ENCODE peak calls at places on chromosome 21, in eight cellular contexts. One of them, this sample, is unnamed.

GRCh38 chr21:45959182-45959581 is 22.4 kb upstream of the COL6A1 start:
- DNase-seq in cardiac muscle cell: no peak
- DNase-seq in fibroblast of lung: no peak
- DNase-seq in adrenal gland: no peak
- DNase-seq in osteocyte: no peak
- DNase-seq in H9: no peak
- DNase-seq in epithelial cell of esophagus: no peak
- DNase-seq in Calu3: no peak
- DNase-seq in this sample: no peak

GRCh38 chr21:44940116-44940631 is 345 bp downstream of the SLX9 start:
- DNase-seq in adrenal gland: no peak
- DNase-seq in osteocyte: no peak
- DNase-seq in Calu3: peak
- DNase-seq in fibroblast of lung: no peak
- DNase-seq in epithelial cell of esophagus: no peak
- DNase-seq in H9: peak
- DNase-seq in cardiac muscle cell: peak
- DNase-seq in this sample: no peak

GRCh38 chr21:37266515-37267221 is 466 bp downstream of the VPS26C start:
- DNase-seq in H9: no peak
- DNase-seq in adrenal gland: no peak
- DNase-seq in epithelial cell of esophagus: no peak
- DNase-seq in osteocyte: no peak
- DNase-seq in Calu3: peak
- DNase-seq in cardiac muscle cell: peak
- DNase-seq in fibroblast of lung: peak
- DNase-seq in this sample: peak

GRCh38 chr21:16193758-16194606 is 464.2 kb downstream of the USP25 start:
- DNase-seq in H9: peak
- DNase-seq in epithelial cell of esophagus: peak
- DNase-seq in osteocyte: peak
- DNase-seq in fibroblast of lung: peak
- DNase-seq in Calu3: peak
- DNase-seq in adrenal gland: peak
- DNase-seq in cardiac muscle cell: peak
- DNase-seq in this sample: peak

GRCh38 chr21:38691626-38692025 is 114.1 kb upstream of the ETS2 start:
- DNase-seq in H9: no peak
- DNase-seq in cardiac muscle cell: no peak
- DNase-seq in adrenal gland: no peak
- DNase-seq in osteocyte: no peak
- DNase-seq in fibroblast of lung: no peak
- DNase-seq in Calu3: no peak
- DNase-seq in epithelial cell of esophagus: no peak
- DNase-seq in this sample: no peak

GRCh38 chr21:31326478-31327247 is 17.4 kb downstream of the TIAM1 start:
- DNase-seq in cardiac muscle cell: no peak
- DNase-seq in fibroblast of lung: peak
- DNase-seq in adrenal gland: no peak
- DNase-seq in H9: no peak
- DNase-seq in epithelial cell of esophagus: no peak
- DNase-seq in osteocyte: no peak
- DNase-seq in Calu3: no peak
- DNase-seq in this sample: no peak

GRCh38 chr21:25934130-25934529 is 199.4 kb downstream of the GABPA start:
- DNase-seq in adrenal gland: no peak
- DNase-seq in H9: no peak
- DNase-seq in osteocyte: no peak
- DNase-seq in epithelial cell of esophagus: no peak
- DNase-seq in fibroblast of lung: peak
- DNase-seq in cardiac muscle cell: no peak
- DNase-seq in Calu3: peak
- DNase-seq in this sample: no peak

GRCh38 chr21:44966135-44967081 is 26.6 kb downstream of the SLX9 start:
- DNase-seq in H9: no peak
- DNase-seq in adrenal gland: no peak
- DNase-seq in osteocyte: no peak
- DNase-seq in epithelial cell of esophagus: no peak
- DNase-seq in Calu3: no peak
- DNase-seq in fibroblast of lung: no peak
- DNase-seq in cardiac muscle cell: no peak
- DNase-seq in this sample: no peak

GRCh38 chr21:23939369-23940065 is 1667.8 kb downstream of the MRPL39 start:
- DNase-seq in H9: no peak
- DNase-seq in adrenal gland: no peak
- DNase-seq in epithelial cell of esophagus: no peak
- DNase-seq in fibroblast of lung: no peak
- DNase-seq in osteocyte: no peak
- DNase-seq in Calu3: no peak
- DNase-seq in cardiac muscle cell: no peak
- DNase-seq in this sample: no peak

GRCh38 chr21:23936991-23937390 is 1670.3 kb downstream of the MRPL39 start:
- DNase-seq in epithelial cell of esophagus: no peak
- DNase-seq in Calu3: no peak
- DNase-seq in osteocyte: no peak
- DNase-seq in H9: no peak
- DNase-seq in adrenal gland: no peak
- DNase-seq in cardiac muscle cell: no peak
- DNase-seq in fibroblast of lung: no peak
- DNase-seq in this sample: no peak

GRCh38 chr21:23930565-23930964 is 1676.7 kb downstream of the MRPL39 start:
- DNase-seq in Calu3: no peak
- DNase-seq in adrenal gland: no peak
- DNase-seq in fibroblast of lung: no peak
- DNase-seq in H9: no peak
- DNase-seq in cardiac muscle cell: no peak
- DNase-seq in osteocyte: no peak
- DNase-seq in epithelial cell of esophagus: no peak
- DNase-seq in this sample: no peak

GRCh38 chr21:23936224-23936623 is 1671.1 kb downstream of the MRPL39 start:
- DNase-seq in adrenal gland: no peak
- DNase-seq in fibroblast of lung: peak
- DNase-seq in H9: no peak
- DNase-seq in epithelial cell of esophagus: no peak
- DNase-seq in Calu3: no peak
- DNase-seq in osteocyte: no peak
- DNase-seq in cardiac muscle cell: peak
- DNase-seq in this sample: no peak
- TF ChIP-seq CTCF in adrenal gland: peak
- TF ChIP-seq CTCF in fibroblast of lung: no peak
- TF ChIP-seq CTCF in H9: peak
- TF ChIP-seq CTCF in epithelial cell of esophagus: no peak
- TF ChIP-seq CTCF in Calu3: no peak
- TF ChIP-seq CTCF in osteocyte: no peak
- TF ChIP-seq CTCF in cardiac muscle cell: no peak
- TF ChIP-seq CTCF in this sample: no peak

GRCh38 chr21:33945652-33946270 is 30.2 kb upstream of the ATP5PO start:
- DNase-seq in epithelial cell of esophagus: peak
- DNase-seq in osteocyte: no peak
- DNase-seq in fibroblast of lung: no peak
- DNase-seq in H9: no peak
- DNase-seq in cardiac muscle cell: no peak
- DNase-seq in adrenal gland: no peak
- DNase-seq in Calu3: no peak
- DNase-seq in this sample: no peak

GRCh38 chr21:33948096-33948950 is 32.7 kb upstream of the ATP5PO start:
- DNase-seq in epithelial cell of esophagus: peak
- DNase-seq in H9: peak
- DNase-seq in Calu3: peak
- DNase-seq in fibroblast of lung: peak
- DNase-seq in osteocyte: peak
- DNase-seq in cardiac muscle cell: peak
- DNase-seq in adrenal gland: peak
- DNase-seq in this sample: peak

GRCh38 chr21:33948951-33949444 is 33.4 kb upstream of the ATP5PO start:
- DNase-seq in osteocyte: peak
- DNase-seq in Calu3: no peak
- DNase-seq in adrenal gland: no peak
- DNase-seq in epithelial cell of esophagus: no peak
- DNase-seq in cardiac muscle cell: no peak
- DNase-seq in fibroblast of lung: no peak
- DNase-seq in H9: no peak
- DNase-seq in this sample: no peak

GRCh38 chr21:33949516-33950424 is 34.2 kb upstream of the ATP5PO start:
- DNase-seq in fibroblast of lung: no peak
- DNase-seq in cardiac muscle cell: no peak
- DNase-seq in osteocyte: peak
- DNase-seq in Calu3: no peak
- DNase-seq in adrenal gland: no peak
- DNase-seq in epithelial cell of esophagus: no peak
- DNase-seq in H9: no peak
- DNase-seq in this sample: no peak

DNA sequence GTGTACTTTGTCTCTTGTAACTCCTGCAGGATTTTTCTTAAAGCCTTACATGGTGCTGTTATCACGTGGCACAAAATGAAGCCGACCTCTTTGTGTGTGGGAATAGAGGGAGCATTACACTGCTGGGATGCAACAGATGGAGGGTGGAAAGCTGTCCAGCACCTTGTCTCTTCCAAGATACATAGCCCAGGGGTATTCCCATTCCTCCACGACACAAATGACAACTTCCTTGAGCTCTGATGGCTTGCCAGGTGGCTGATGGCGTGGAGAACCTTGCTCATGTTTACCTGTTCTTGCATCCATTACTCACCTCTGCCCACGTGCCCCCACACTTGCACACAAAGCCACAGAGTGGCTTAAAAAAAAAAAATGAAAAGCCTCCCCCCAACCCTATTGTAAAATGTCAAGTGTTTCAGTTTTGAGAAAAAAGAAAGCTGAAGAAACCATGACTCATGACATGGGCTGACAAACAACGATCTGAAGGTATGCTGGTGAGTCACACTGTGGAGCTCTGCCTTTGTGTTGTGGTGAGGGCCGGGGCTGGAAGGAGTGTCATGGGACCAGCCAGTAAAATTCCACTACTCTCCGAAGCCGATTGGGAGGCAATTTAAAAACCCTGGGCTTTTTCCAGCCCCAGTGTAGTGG is 32.0 kb upstream of the ATP5PO start:
- DNase-seq in fibroblast of lung: peak
- DNase-seq in osteocyte: peak
- DNase-seq in cardiac muscle cell: peak
- DNase-seq in H9: peak
- DNase-seq in adrenal gland: peak
- DNase-seq in epithelial cell of esophagus: peak
- DNase-seq in Calu3: peak
- DNase-seq in this sample: peak
- TF ChIP-seq CTCF in fibroblast of lung: no peak
- TF ChIP-seq CTCF in osteocyte: no peak
- TF ChIP-seq CTCF in cardiac muscle cell: no peak
- TF ChIP-seq CTCF in H9: no peak
- TF ChIP-seq CTCF in adrenal gland: no peak
- TF ChIP-seq CTCF in epithelial cell of esophagus: no peak
- TF ChIP-seq CTCF in Calu3: no peak
- TF ChIP-seq CTCF in this sample: no peak

GRCh38 chr21:27365394-27365793 is 398.5 kb upstream of the ADAMTS5 start:
- DNase-seq in adrenal gland: no peak
- DNase-seq in Calu3: no peak
- DNase-seq in fibroblast of lung: peak
- DNase-seq in H9: no peak
- DNase-seq in epithelial cell of esophagus: peak
- DNase-seq in osteocyte: no peak
- DNase-seq in cardiac muscle cell: no peak
- DNase-seq in this sample: peak

GRCh38 chr21:27363719-27364479 is 397.0 kb upstream of the ADAMTS5 start:
- DNase-seq in fibroblast of lung: no peak
- DNase-seq in cardiac muscle cell: no peak
- DNase-seq in osteocyte: no peak
- DNase-seq in epithelial cell of esophagus: no peak
- DNase-seq in adrenal gland: no peak
- DNase-seq in Calu3: no peak
- DNase-seq in H9: no peak
- DNase-seq in this sample: no peak

GRCh38 chr21:27359141-27359540 is 392.3 kb upstream of the ADAMTS5 start:
- DNase-seq in fibroblast of lung: peak
- DNase-seq in cardiac muscle cell: no peak
- DNase-seq in osteocyte: no peak
- DNase-seq in H9: no peak
- DNase-seq in epithelial cell of esophagus: no peak
- DNase-seq in Calu3: no peak
- DNase-seq in adrenal gland: no peak
- DNase-seq in this sample: peak

GRCh38 chr21:27366846-27367245 is 400.0 kb upstream of the ADAMTS5 start:
- DNase-seq in fibroblast of lung: no peak
- DNase-seq in Calu3: no peak
- DNase-seq in osteocyte: no peak
- DNase-seq in epithelial cell of esophagus: no peak
- DNase-seq in adrenal gland: no peak
- DNase-seq in cardiac muscle cell: no peak
- DNase-seq in H9: no peak
- DNase-seq in this sample: peak

DNA sequence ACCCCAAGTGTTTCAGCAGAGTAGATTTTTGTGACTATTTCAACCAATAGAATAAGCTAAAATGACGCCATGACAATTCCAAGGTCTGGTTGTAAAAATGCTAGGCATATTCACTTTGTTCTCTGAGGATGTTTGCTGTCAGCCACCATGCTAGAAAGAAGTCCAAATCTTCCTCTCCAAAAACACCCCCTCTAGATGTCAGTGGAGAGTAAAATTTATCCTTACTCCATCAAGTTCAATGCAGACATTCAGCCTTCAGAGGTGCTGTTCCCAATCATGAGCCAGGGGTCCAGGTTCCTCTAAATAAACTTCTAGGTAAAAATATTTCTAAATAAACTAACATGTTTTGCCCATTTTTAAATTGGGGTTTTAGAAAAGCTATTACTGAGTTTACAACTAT is 395.4 kb upstream of the ADAMTS5 start:
- DNase-seq in H9: no peak
- DNase-seq in epithelial cell of esophagus: peak
- DNase-seq in osteocyte: no peak
- DNase-seq in Calu3: no peak
- DNase-seq in fibroblast of lung: no peak
- DNase-seq in adrenal gland: no peak
- DNase-seq in cardiac muscle cell: no peak
- DNase-seq in this sample: no peak
- TF ChIP-seq CTCF in H9: peak
- TF ChIP-seq CTCF in epithelial cell of esophagus: peak
- TF ChIP-seq CTCF in osteocyte: no peak
- TF ChIP-seq CTCF in Calu3: no peak
- TF ChIP-seq CTCF in fibroblast of lung: no peak
- TF ChIP-seq CTCF in adrenal gland: no peak
- TF ChIP-seq CTCF in cardiac muscle cell: peak
- TF ChIP-seq CTCF in this sample: peak

GRCh38 chr21:43728467-43729390 is 9.8 kb downstream of the PDXK start:
- DNase-seq in Calu3: peak
- DNase-seq in cardiac muscle cell: peak
- DNase-seq in fibroblast of lung: peak
- DNase-seq in epithelial cell of esophagus: peak
- DNase-seq in osteocyte: peak
- DNase-seq in adrenal gland: peak
- DNase-seq in H9: peak
- DNase-seq in this sample: peak

GRCh38 chr21:43731476-43731875 is 12.5 kb downstream of the PDXK start:
- DNase-seq in H9: no peak
- DNase-seq in adrenal gland: no peak
- DNase-seq in Calu3: no peak
- DNase-seq in osteocyte: no peak
- DNase-seq in epithelial cell of esophagus: no peak
- DNase-seq in fibroblast of lung: no peak
- DNase-seq in cardiac muscle cell: no peak
- DNase-seq in this sample: no peak

GRCh38 chr21:43726686-43727570 is 8.0 kb downstream of the PDXK start:
- DNase-seq in Calu3: peak
- DNase-seq in H9: no peak
- DNase-seq in osteocyte: no peak
- DNase-seq in adrenal gland: peak
- DNase-seq in cardiac muscle cell: no peak
- DNase-seq in fibroblast of lung: no peak
- DNase-seq in epithelial cell of esophagus: no peak
- DNase-seq in this sample: no peak

GRCh38 chr21:43723648-43724047 is 4.7 kb downstream of the PDXK start:
- DNase-seq in osteocyte: no peak
- DNase-seq in H9: no peak
- DNase-seq in epithelial cell of esophagus: no peak
- DNase-seq in adrenal gland: no peak
- DNase-seq in fibroblast of lung: no peak
- DNase-seq in cardiac muscle cell: no peak
- DNase-seq in Calu3: no peak
- DNase-seq in this sample: no peak

DNA sequence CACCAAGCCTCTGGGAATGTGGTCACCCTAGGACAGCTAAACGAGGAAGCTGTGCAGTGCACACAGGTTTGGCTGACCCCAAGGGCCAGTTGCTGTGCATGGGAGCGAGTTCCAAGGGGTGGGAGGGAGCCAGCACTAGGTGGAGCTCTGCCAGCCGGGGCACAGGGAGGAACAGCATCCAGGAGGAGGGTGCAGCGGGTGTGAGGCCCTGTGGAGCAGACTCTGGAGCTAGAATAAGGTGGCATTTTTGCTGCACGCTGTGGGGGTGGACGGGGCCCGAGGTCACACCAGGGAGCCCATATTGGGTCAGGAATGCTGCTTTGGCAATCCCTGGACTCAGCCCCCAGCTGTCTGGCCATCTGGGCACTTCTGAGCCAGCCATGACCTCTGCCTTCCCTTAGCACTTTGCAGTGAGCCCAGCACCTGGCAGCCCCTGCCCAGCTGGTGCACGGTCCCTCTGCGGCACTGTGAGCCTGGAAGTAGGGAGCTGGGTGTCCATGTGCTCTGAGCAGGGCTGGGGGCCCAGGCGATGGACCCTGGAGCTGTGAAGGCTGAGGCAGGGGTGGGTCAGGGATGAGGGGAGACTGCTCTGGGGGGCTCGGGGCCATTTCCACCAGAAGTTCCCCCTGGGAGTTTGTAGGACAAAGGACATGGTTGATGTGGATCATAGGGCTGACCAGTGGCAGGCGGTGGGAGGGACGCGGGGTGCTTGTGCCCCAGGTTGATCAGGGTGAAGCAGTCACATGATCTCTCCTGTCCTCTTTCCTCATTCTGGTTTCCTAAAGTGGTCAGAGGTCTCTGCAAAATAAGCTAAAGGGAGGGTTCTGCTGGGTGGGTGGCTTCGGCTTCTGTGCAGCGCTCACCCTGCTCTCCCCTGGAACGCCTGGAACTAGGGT is 8.9 kb downstream of the PDXK start:
- DNase-seq in osteocyte: no peak
- DNase-seq in H9: peak
- DNase-seq in cardiac muscle cell: no peak
- DNase-seq in fibroblast of lung: no peak
- DNase-seq in epithelial cell of esophagus: peak
- DNase-seq in Calu3: peak
- DNase-seq in adrenal gland: peak
- DNase-seq in this sample: no peak
- TF ChIP-seq CTCF in osteocyte: peak
- TF ChIP-seq CTCF in H9: peak
- TF ChIP-seq CTCF in cardiac muscle cell: peak
- TF ChIP-seq CTCF in fibroblast of lung: no peak
- TF ChIP-seq CTCF in epithelial cell of esophagus: peak
- TF ChIP-seq CTCF in Calu3: no peak
- TF ChIP-seq CTCF in adrenal gland: no peak
- TF ChIP-seq CTCF in this sample: peak

This sample was measured in HFFc6.